ENCODE peak calls at places on chromosomes 16 and 17, in six cellular contexts. D is activated CD4-positive, alpha-beta T cell treated with anti-CD3 and anti-CD28 coated beads, Interleukin-2, amount 50 U/mL, for 1 hour; R is stimulated activated CD8-positive, alpha-beta memory T cell treated with anti-CD3 and anti-CD28 coated beads, Interleukin-15, amount 100 ng/mL, for 48 hours; K is activated CD8-positive, alpha-beta memory T cell treated with anti-CD3 and anti-CD28 coated beads, Interleukin-2, amount 50 U/mL, for 4 hours; B is LoVo; J is anterior cingulate cortex. U is an unnamed sample.

GRCh38 chr17:3884188-3884587 is 8.7 kb downstream of the CAMKK1 start:
- DNase-seq in D (no peak), R (no peak), K (no peak), B (no peak), J (no peak), U (no peak)

GRCh38 chr16:27111486-27111885 is 44.8 kb downstream of the C16orf82 start:
- DNase-seq in D (no peak), R (no peak), K (no peak), B (no peak), J (no peak), U (no peak)

GRCh38 chr16:8453359-8453758 is 137.0 kb downstream of the TMEM114 start:
- DNase-seq in D (no peak), R (no peak), K (no peak), B (no peak), J (no peak), U (no peak)

GRCh38 chr17:69978056-69978646 is 96.9 kb upstream of the KCNJ16 start:
- DNase-seq in D (no peak), R (no peak), K (no peak), B (no peak), J (no peak), U (no peak)

GRCh38 chr17:51850206-51850605 is 308.3 kb downstream of the CA10 start:
- DNase-seq in D (no peak), R (no peak), K (no peak), B (no peak), J (no peak), U (no peak)

GRCh38 chr17:70067104-70067503 is 7.9 kb upstream of the KCNJ16 start:
- DNase-seq in D (no peak), R (no peak), K (no peak), B (no peak), J (no peak), U (no peak)

GRCh38 chr17:65177901-65178300 is 40.7 kb downstream of the RGS9 start:
- DNase-seq in D (no peak), R (no peak), K (no peak), B (no peak), J (no peak), U (peak)

GRCh38 chr16:85583491-85584181 is 29.5 kb upstream of the GSE1 start:
- DNase-seq in D (no peak), R (no peak), K (peak), B (no peak), J (no peak), U (peak)

GRCh38 chr17:73371285-73371684 is 59.5 kb upstream of the CDC42EP4 start:
- DNase-seq in D (no peak), R (no peak), K (no peak), B (no peak), J (no peak), U (peak)

GRCh38 chr16:1078579-1079021 is 6.1 kb downstream of the SSTR5 start:
- DNase-seq in D (no peak), R (no peak), K (no peak), B (peak), J (no peak), U (peak)

GRCh38 chr16:73011926-73012325 is 36.0 kb downstream of the ZFHX3 start:
- DNase-seq in D (no peak), R (no peak), K (no peak), B (no peak), J (no peak), U (peak)

GRCh38 chr17:82414548-82415281 is 3.4 kb upstream of the HEXD start:
- DNase-seq in D (peak), R (peak), K (peak), B (no peak), J (peak), U (peak)

GRCh38 chr16:57282510-57283213 is 1.8 kb downstream of the PLLP start:
- DNase-seq in D (no peak), R (no peak), K (no peak), B (no peak), J (no peak), U (peak)

GRCh38 chr17:6153416-6153815 is 83.2 kb downstream of the WSCD1 start:
- DNase-seq in D (no peak), R (no peak), K (no peak), B (no peak), J (no peak), U (no peak)

GRCh38 chr17:50882851-50883250 is 16.7 kb upstream of the TOB1 start:
- DNase-seq in D (no peak), R (no peak), K (no peak), B (no peak), J (no peak), U (peak)

GRCh38 chr17:75979705-75980187 is 706 bp downstream of the TEN1 start:
- DNase-seq in D (no peak), R (no peak), K (no peak), B (no peak), J (no peak), U (peak)

GRCh38 chr17:44915321-44915726 is at the start of gene GFAP:
- DNase-seq in D (no peak), R (no peak), K (no peak), B (no peak), J (peak), U (peak)

GRCh38 chr16:12252616-12253015 is 276.1 kb downstream of the SNX29 start:
- DNase-seq in D (no peak), R (no peak), K (no peak), B (no peak), J (no peak), U (peak)

GRCh38 chr16:9103546-9103945 is 12.1 kb downstream of the HAPSTR1 start:
- DNase-seq in D (no peak), R (no peak), K (no peak), B (no peak), J (no peak), U (no peak)

GRCh38 chr17:38338053-38338452 is 5.7 kb downstream of the GPR179 start:
- DNase-seq in D (no peak), R (no peak), K (no peak), B (no peak), J (no peak), U (no peak)

GRCh38 chr16:47928008-47928407 is 227.8 kb downstream of the ABCC12 start:
- DNase-seq in D (no peak), R (no peak), K (no peak), B (no peak), J (no peak), U (no peak)

GRCh38 chr17:75771334-75772281 is 6.6 kb upstream of the GALK1 start:
- DNase-seq in D (no peak), R (no peak), K (no peak), B (no peak), J (no peak), U (peak)

GRCh38 chr17:951388-952132 is 28.0 kb downstream of the NXN start:
- DNase-seq in D (no peak), R (no peak), K (no peak), B (peak), J (no peak), U (peak)

U was measured in osteoblast.